ENCODE peak calls at places on chromosomes 1 and 21, in five cellular contexts. O, S, X, J and T are unnamed samples.

GRCh38 chr1:118504867-118505266 is 319.8 kb upstream of the SPAG17 start:
- DNase-seq in O (no peak), S (no peak), X (no peak), J (peak), T (peak)

GRCh38 chr1:226395753-226396152 is 12.1 kb downstream of the PARP1 start:
- DNase-seq in O (no peak), S (no peak), X (no peak), J (no peak), T (no peak)

GRCh38 chr1:201696217-201696761 is 132.7 kb upstream of the IPO9 start:
- DNase-seq in O (no peak), S (no peak), X (no peak), J (no peak), T (peak)

GRCh38 chr1:18937539-18937938 is 18.9 kb downstream of the IFFO2 start:
- DNase-seq in O (no peak), S (no peak), X (no peak), J (no peak), T (no peak)

GRCh38 chr1:12620142-12620865 is 2.3 kb upstream of the DHRS3 start:
- DNase-seq in O (peak), S (no peak), X (no peak), J (no peak), T (no peak)

GRCh38 chr1:246107516-246108277 is 399.4 kb downstream of the SMYD3 start:
- DNase-seq in O (no peak), S (no peak), X (no peak), J (no peak), T (no peak)

GRCh38 chr1:184041731-184042130 is 4.2 kb upstream of the COLGALT2 start:
- DNase-seq in O (no peak), S (no peak), X (no peak), J (no peak), T (no peak)

GRCh38 chr1:9629445-9630201 is 21.9 kb upstream of the PIK3CD start:
- DNase-seq in O (peak), S (no peak), X (peak), J (no peak), T (peak)

GRCh38 chr1:1200876-1201810 is 5.2 kb downstream of the TNFRSF18 start:
- DNase-seq in O (peak), S (no peak), X (peak), J (peak), T (peak)

GRCh38 chr1:248858096-248858890 is 592 bp downstream of the ZNF692 start:
- DNase-seq in O (peak), S (peak), X (no peak), J (peak), T (peak)
- TF ChIP-seq CTCF in O (peak), S (peak), X (peak), J (no peak), T (peak)

GRCh38 chr1:241679404-241679803 is 27.3 kb downstream of the WDR64 start:
- DNase-seq in O (no peak), S (no peak), X (no peak), J (no peak), T (no peak)
- H3K27ac ChIP-seq in O (no peak), S (no peak), X (no peak), J (no peak), T (no peak)

GRCh38 chr21:35508389-35508888 is 459.3 kb upstream of the RUNX1 start:
- DNase-seq in O (no peak), S (peak), X (no peak), J (no peak), T (peak)
- TF ChIP-seq CTCF in O (no peak), S (peak), X (no peak), J (no peak), T (peak)

GRCh38 chr1:60569189-60569588 is 495.6 kb upstream of the C1orf87 start:
- DNase-seq in O (no peak), S (no peak), X (no peak), J (no peak), T (no peak)

GRCh38 chr1:60573726-60574409 is 500.3 kb upstream of the C1orf87 start:
- DNase-seq in O (no peak), S (peak), X (no peak), J (no peak), T (no peak)

GRCh38 chr1:60573121-60573520 is 499.6 kb upstream of the C1orf87 start:
- DNase-seq in O (no peak), S (no peak), X (no peak), J (no peak), T (no peak)

GRCh38 chr1:60572378-60572777 is 498.8 kb upstream of the C1orf87 start:
- DNase-seq in O (no peak), S (no peak), X (no peak), J (no peak), T (no peak)

GRCh38 chr1:60571811-60572210 is 498.2 kb upstream of the C1orf87 start:
- DNase-seq in O (no peak), S (no peak), X (no peak), J (no peak), T (no peak)
- H3K27ac ChIP-seq in O (no peak), S (no peak), X (no peak), J (no peak), T (no peak)

GRCh38 chr1:157382351-157382750 is 170.0 kb downstream of the FCRL5 start:
- DNase-seq in O (no peak), S (no peak), X (no peak), J (no peak), T (no peak)

GRCh38 chr1:157380523-157380922 is 171.8 kb downstream of the FCRL5 start:
- DNase-seq in O (no peak), S (no peak), X (no peak), J (no peak), T (no peak)

GRCh38 chr1:157371826-157372225 is 180.5 kb downstream of the FCRL5 start:
- DNase-seq in O (no peak), S (no peak), X (no peak), J (no peak), T (no peak)

DNA sequence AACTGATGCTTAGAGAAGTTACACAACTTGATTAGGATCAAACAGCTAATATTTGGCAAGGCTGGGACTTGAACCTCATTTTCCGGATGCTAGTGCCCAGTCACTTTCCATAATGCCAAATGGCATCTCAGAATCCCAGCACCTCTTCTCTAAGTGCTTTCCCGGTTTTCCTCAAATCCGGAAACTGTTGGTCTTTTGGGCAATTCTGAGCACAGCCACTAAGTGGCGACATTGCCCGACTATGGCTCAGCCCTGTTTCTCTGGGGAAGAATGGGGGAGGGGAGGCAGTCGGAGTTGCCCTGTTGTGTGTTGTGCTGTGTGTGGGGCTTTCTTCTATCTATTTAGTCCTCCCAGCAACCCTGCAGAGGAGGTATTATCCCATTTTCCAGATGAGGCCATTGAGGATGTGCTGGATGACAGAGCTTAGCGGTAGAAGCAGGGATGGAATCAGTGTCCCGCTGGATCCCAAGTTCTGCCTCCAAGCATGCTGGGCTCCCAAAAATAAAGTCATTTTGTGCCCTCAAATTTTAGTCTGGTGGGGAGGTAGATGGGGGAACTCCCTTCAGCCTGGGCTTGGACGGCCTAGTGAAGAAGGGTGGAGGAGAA is 175.0 kb downstream of the FCRL5 start:
- DNase-seq in O (no peak), S (peak), X (no peak), J (no peak), T (no peak)
- TF ChIP-seq CTCF in O (no peak), S (peak), X (no peak), J (peak), T (peak)

GRCh38 chr21:32520885-32521735 is 64.2 kb downstream of the TCP10L start:
- DNase-seq in O (no peak), S (no peak), X (no peak), J (peak), T (peak)
- H3K27ac ChIP-seq in O (no peak), S (no peak), X (no peak), J (peak), T (peak)

DNA sequence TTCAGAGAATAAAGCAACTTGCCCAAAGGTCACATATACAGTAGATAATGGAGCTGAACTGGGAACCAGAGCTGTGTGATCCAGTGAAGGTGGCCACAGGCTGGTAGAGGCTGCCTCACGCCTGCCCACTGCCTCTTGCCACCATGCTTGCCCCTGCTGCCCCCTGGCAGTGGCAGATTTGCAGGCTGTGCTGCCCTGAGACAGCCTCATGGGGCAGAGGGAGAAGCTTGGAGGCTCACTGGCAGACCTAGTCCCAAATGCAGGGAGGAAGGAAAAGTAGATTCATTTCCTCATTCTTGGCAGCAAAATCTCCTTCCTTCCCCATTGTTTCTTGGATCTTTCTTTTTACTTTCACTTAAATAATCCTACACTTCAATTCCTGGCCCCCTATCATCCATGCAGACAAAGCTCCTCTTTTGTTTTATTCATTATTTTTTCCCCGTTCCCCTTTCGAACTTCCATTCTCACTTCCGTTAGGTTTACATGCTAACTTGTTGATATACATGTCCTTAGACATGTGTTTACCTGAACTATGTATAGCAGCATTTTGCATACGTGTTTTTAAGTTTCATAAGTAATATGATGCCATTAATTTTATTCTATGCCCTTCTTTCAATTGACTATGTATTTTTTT is 66.9 kb upstream of the LYST start:
- DNase-seq in O (no peak), S (no peak), X (no peak), J (no peak), T (no peak)
- TF ChIP-seq CTCF in O (no peak), S (no peak), X (no peak), J (no peak), T (no peak)